ENCODE peak calls at places on chromosome 3, in five cellular contexts. P, S, C, F and R are unnamed samples.

GRCh38 chr3:22537560-22537959 is 665.6 kb upstream of the UBE2E2 start:
- DNase-seq in F (no peak), C (no peak), S (no peak), P (no peak), R (no peak)

GRCh38 chr3:79139395-79140060 is 628.3 kb downstream of the ROBO1 start:
- DNase-seq in P (no peak), F (no peak), C (no peak), S (no peak), R (no peak)

GRCh38 chr3:64438837-64439236 is 213.6 kb upstream of the PRICKLE2 start:
- DNase-seq in F (no peak), P (no peak), S (no peak), C (no peak), R (no peak)

GRCh38 chr3:50150863-50151686 is 4.0 kb upstream of the SEMA3F start:
- DNase-seq in P (peak; percentile 69), S (no peak), F (no peak), C (no peak), R (no peak)

GRCh38 chr3:136194409-136195257 is 1.5 kb downstream of the MSL2 start:
- DNase-seq in S (no peak), F (no peak), P (no peak), C (peak; percentile 24), R (no peak)

GRCh38 chr3:57570051-57570450 is 14.0 kb downstream of the PDE12 start:
- DNase-seq in F (no peak), P (no peak), S (no peak), C (no peak), R (no peak)

GRCh38 chr3:152960684-152961083 is 125.8 kb downstream of the P2RY1 start:
- DNase-seq in C (no peak), S (no peak), F (no peak), P (no peak), R (peak; percentile 47)

GRCh38 chr3:57557088-57557537 is 1.0 kb downstream of the PDE12 start:
- DNase-seq in F (no peak), C (no peak), S (peak; percentile 39), P (no peak), R (peak; percentile 46)

GRCh38 chr3:23805228-23805880 is 401 bp upstream of the UBE2E1 start:
- DNase-seq in S (no peak), P (peak; percentile 70), C (no peak), F (no peak), R (peak; percentile 9)

GRCh38 chr3:194399166-194399565 is at the start of gene GP5:
- DNase-seq in C (no peak), F (no peak), P (no peak), S (no peak), R (no peak)

GRCh38 chr3:161914703-161915102 is 418.1 kb downstream of the OTOL1 start:
- DNase-seq in S (peak; percentile 31), C (no peak), F (peak; percentile 33), P (peak; percentile 64), R (peak; percentile 44)

GRCh38 chr3:138833908-138834358 is 795 bp downstream of the PIK3CB start:
- DNase-seq in C (no peak), S (no peak), F (no peak), P (no peak), R (no peak)

GRCh38 chr3:159763466-159764210 is 225.0 kb upstream of the IL12A start:
- DNase-seq in P (peak; percentile 87), S (peak; percentile 79), C (no peak), F (peak; percentile 68), R (no peak)

GRCh38 chr3:193391902-193392301 is 13.3 kb upstream of the ATP13A5 start:
- DNase-seq in C (no peak), F (peak; percentile 11), P (no peak), S (no peak), R (no peak)

GRCh38 chr3:179269152-179269707 is 18.3 kb upstream of the KCNMB3 start:
- DNase-seq in F (no peak), S (no peak), P (no peak), C (no peak), R (no peak)

GRCh38 chr3:133371181-133371580 is 28.7 kb upstream of the BFSP2 start:
- DNase-seq in P (no peak), F (no peak), C (no peak), S (no peak), R (no peak)

GRCh38 chr3:128481438-128481942 is 11.5 kb downstream of the GATA2 start:
- DNase-seq in S (no peak), F (no peak), C (no peak), P (no peak), R (no peak)

GRCh38 chr3:141020139-141020940 is 30.8 kb upstream of the SPSB4 start:
- DNase-seq in C (no peak), F (no peak), S (no peak), P (no peak), R (no peak)

GRCh38 chr3:61809879-61810278 is 248.5 kb downstream of the PTPRG start:
- DNase-seq in C (no peak), S (no peak), P (no peak), F (no peak), R (no peak)

GRCh38 chr3:149579838-149580542 is 77.8 kb downstream of the WWTR1 start:
- DNase-seq in F (no peak), S (no peak), P (no peak), C (no peak), R (no peak)

GRCh38 chr3:180421711-180422110 is 180.3 kb upstream of the TTC14 start:
- DNase-seq in F (no peak), S (no peak), P (no peak), C (no peak), R (no peak)
- TF ChIP-seq SUZ12 in F (no peak), S (no peak), P (no peak), C (no peak), R (no peak)

GRCh38 chr3:142890592-142890991 is 1.7 kb upstream of the PCOLCE2 start:
- DNase-seq in C (no peak), S (no peak), P (no peak), F (no peak), R (no peak)

GRCh38 chr3:142886938-142887337 is 1.9 kb downstream of the PCOLCE2 start:
- DNase-seq in F (no peak), C (no peak), P (no peak), S (peak; percentile 33), R (no peak)

GRCh38 chr3:142889263-142890014 is 556 bp upstream of the PCOLCE2 start:
- DNase-seq in S (no peak), C (no peak), P (no peak), F (no peak), R (no peak)

GRCh38 chr3:142888099-142888483 is 792 bp downstream of the PCOLCE2 start:
- DNase-seq in S (peak; percentile 84), F (peak; percentile 30), C (no peak), P (no peak), R (no peak)

DNA sequence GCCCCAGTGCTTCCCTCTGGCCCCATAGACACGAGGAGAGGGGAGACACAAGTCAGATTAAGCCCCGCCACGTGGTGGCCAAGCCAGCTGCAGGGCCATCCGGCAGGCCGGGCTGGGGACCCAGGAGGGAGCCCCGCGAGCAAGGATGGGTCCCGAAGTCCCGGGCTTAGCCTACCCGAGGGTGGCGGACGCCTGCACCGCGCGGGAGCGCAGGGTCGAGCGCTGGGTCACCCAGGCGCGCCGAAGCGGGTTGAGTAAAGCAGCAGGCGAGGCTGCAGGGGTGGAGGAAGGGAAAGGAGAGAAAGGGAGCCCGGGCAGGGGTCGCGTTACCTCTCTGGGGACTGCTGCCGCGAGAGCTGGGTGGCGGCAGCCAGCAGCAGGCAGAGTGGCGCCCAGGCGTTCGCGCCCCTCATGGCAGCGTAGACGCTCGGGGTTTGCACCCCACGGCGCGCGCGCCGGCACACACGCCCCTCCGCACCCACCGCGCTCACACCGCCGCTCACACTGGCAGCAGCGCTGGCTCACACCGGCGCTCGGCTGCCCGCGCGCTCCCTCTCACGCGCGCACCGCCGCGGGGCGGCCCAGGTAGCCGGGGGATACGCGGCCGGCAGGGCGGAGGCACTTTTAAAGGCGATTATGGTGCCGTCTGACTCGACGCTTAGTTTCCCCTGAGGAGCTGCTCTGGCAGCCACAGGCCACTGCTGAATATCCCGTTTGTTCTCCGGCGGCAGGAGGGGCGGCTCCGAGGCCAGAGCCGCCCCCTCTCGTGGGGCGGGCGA is at the start of gene PCOLCE2:
- DNase-seq in P (peak; percentile 86), F (peak; percentile 28), S (peak; percentile 65), C (no peak), R (no peak)
- TF ChIP-seq SUZ12 in P (peak; percentile 40), F (no peak), S (no peak), C (no peak), R (no peak)

DNA sequence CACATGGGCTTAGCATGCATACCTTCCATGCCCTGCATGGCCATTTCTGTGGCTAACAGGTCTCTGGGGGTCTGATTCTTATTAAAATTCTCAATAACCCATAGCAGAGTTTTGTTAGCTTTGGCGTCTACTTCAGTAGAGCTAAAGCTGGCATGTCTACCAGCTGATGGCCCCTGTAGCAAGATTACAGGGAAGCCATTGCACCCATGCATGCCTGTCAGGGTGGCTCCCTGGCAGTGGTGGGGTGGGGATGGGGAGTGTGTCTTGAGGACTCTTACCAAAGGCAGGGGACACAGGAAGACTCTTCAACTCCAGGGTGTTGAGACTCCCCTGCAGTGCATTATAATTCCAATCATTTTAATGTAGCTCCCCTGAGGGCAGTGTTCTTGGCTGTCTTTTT is 4.7 kb downstream of the KY start:
- DNase-seq in F (no peak), P (peak; percentile 24), S (no peak), C (no peak), R (no peak)
- TF ChIP-seq SUZ12 in F (no peak), P (no peak), S (no peak), C (no peak), R (no peak)

GRCh38 chr3:132135628-132136333 is 101.0 kb upstream of the CPNE4 start:
- DNase-seq in S (no peak), F (peak; percentile 59), P (no peak), C (no peak), R (peak; percentile 6)
- TF ChIP-seq SUZ12 in S (no peak), F (no peak), P (no peak), C (no peak), R (no peak)

GRCh38 chr3:178090899-178091298 is 445.3 kb upstream of the KCNMB2 start:
- DNase-seq in S (no peak), P (no peak), F (no peak), C (no peak), R (no peak)
- TF ChIP-seq SUZ12 in S (no peak), P (no peak), F (no peak), C (no peak), R (no peak)

DNA sequence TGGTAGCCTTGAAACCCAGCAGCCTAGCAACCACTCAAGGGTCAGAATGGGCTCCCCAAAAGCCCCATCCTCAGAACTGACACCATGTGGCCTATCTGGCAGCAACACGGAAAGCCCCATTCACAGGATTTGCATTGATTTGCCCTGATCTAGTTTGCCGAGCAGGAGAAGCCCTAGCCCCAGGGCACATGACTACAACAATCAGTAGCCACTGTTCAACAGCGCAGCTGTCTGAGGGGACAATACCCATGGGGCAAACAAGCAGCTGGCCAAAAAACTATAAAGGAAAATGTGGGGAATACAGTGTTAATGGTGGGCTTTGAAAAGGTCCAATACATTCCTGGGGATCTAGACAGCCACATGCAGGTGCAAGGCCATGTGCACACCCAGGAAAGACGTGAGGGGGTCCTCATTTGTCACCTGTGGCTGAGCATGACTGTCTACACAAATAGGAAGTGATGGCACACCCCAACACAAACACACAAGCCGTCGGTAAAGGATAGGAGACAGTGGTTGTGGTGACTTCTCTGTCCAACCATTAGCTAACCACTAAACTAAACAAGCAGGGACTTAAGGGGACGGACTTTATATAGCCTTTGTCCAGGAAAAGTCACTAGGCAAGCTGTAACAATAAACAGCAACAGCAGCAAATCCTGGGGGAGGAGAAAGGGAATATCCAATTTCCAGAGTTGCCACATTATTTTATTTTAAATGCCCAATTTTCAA is 113.7 kb downstream of the LRIG1 start:
- DNase-seq in S (no peak), P (no peak), F (no peak), C (peak; percentile 65), R (no peak)
- TF ChIP-seq SUZ12 in S (no peak), P (no peak), F (no peak), C (no peak), R (no peak)